ENCODE peak calls at places on chromosomes 3 and 15, in ten cellular contexts. Y is GM23248; I is AG09309; Q is epithelial cell of esophagus; J is heart left ventricle; N is body of pancreas; T is CD8-positive, alpha-beta memory T cell; H is adrenal gland; R is cardiac muscle cell; V is GM23338. A is an unnamed sample.

GRCh38 chr3:72976182-72976825 is 20.3 kb upstream of the PPP4R2 start:
- DNase-seq in Y (peak), I (peak), Q (peak), J (no peak), N (no peak), T (no peak), H (no peak), R (peak), V (no peak), A (no peak)

GRCh38 chr3:25513642-25514266 is 85.7 kb downstream of the RARB start:
- DNase-seq in Y (no peak), I (no peak), Q (no peak), J (no peak), N (no peak), T (no peak), H (no peak), R (no peak), V (peak), A (no peak)

GRCh38 chr15:57655087-57655486 is 51.4 kb upstream of the POLR2M start:
- DNase-seq in Y (no peak), I (no peak), Q (no peak), J (no peak), N (no peak), T (no peak), H (no peak), R (no peak), V (no peak), A (no peak)

GRCh38 chr3:32819086-32819450 is 1.3 kb downstream of the TRIM71 start:
- DNase-seq in Y (no peak), I (no peak), Q (no peak), J (no peak), N (no peak), T (no peak), H (no peak), R (no peak), V (no peak), A (no peak)

GRCh38 chr3:58565621-58566397 is 11.4 kb downstream of the FAM107A start:
- DNase-seq in Y (no peak), I (no peak), Q (no peak), J (no peak), N (peak), T (no peak), H (no peak), R (no peak), V (peak), A (no peak)

GRCh38 chr3:122957707-122958210 is 69.8 kb downstream of the SEMA5B start:
- DNase-seq in Y (no peak), I (no peak), Q (no peak), J (peak), N (no peak), T (no peak), H (no peak), R (peak), V (no peak), A (no peak)

GRCh38 chr3:312170-312569 is 115.6 kb downstream of the CHL1 start:
- DNase-seq in Y (no peak), I (no peak), Q (no peak), J (no peak), N (no peak), T (no peak), H (no peak), R (no peak), V (no peak), A (no peak)

GRCh38 chr3:87873136-87873535 is 185.7 kb downstream of the CGGBP1 start:
- DNase-seq in Y (peak), I (no peak), Q (peak), J (no peak), N (no peak), T (no peak), H (no peak), R (no peak), V (no peak), A (no peak)

GRCh38 chr3:106376016-106376415 is 507.2 kb upstream of the CBLB start:
- DNase-seq in Y (peak), I (no peak), Q (no peak), J (no peak), N (no peak), T (no peak), H (no peak), R (no peak), V (no peak), A (peak)

GRCh38 chr15:90761629-90762028 is 44.5 kb downstream of the BLM start:
- DNase-seq in Y (no peak), I (no peak), Q (no peak), J (no peak), N (no peak), T (no peak), H (no peak), R (no peak), V (peak), A (no peak)

GRCh38 chr3:165206454-165207266 is 10.5 kb upstream of the SLITRK3 start:
- DNase-seq in Y (peak), I (peak), Q (peak), J (peak), N (peak), T (no peak), H (peak), R (peak), V (peak), A (peak)

GRCh38 chr3:152219225-152219624 is 49.5 kb upstream of the MBNL1 start:
- DNase-seq in Y (peak), I (no peak), Q (no peak), J (no peak), N (no peak), T (no peak), H (no peak), R (peak), V (no peak), A (no peak)

GRCh38 chr15:101613130-101614000 is 38.8 kb downstream of the TM2D3 start:
- DNase-seq in Y (peak), I (no peak), Q (peak), J (peak), N (peak), T (no peak), H (peak), R (peak), V (no peak), A (no peak)

GRCh38 chr3:131804565-131805133 is 230.2 kb downstream of the CPNE4 start:
- DNase-seq in Y (peak), I (no peak), Q (no peak), J (peak), N (peak), T (no peak), H (peak), R (peak), V (no peak), A (no peak)

GRCh38 chr3:108471346-108471935 is 39.0 kb downstream of the MYH15 start:
- DNase-seq in Y (peak), I (no peak), Q (peak), J (no peak), N (no peak), T (no peak), H (no peak), R (peak), V (no peak), A (no peak)

GRCh38 chr15:93985925-93986324 is 245.4 kb upstream of the MCTP2 start:
- DNase-seq in Y (no peak), I (no peak), Q (no peak), J (no peak), N (peak), T (no peak), H (no peak), R (no peak), V (no peak), A (no peak)

GRCh38 chr15:48647963-48648362 is 2.5 kb upstream of the FBN1 start:
- DNase-seq in Y (peak), I (no peak), Q (no peak), J (no peak), N (no peak), T (no peak), H (no peak), R (peak), V (peak), A (no peak)

GRCh38 chr3:30081904-30082303 is 524.5 kb upstream of the TGFBR2 start:
- DNase-seq in Y (no peak), I (no peak), Q (no peak), J (no peak), N (no peak), T (no peak), H (no peak), R (no peak), V (no peak), A (no peak)

GRCh38 chr15:96593735-96594134 is 263.2 kb downstream of the NR2F2 start:
- DNase-seq in Y (no peak), I (no peak), Q (peak), J (no peak), N (no peak), T (no peak), H (no peak), R (no peak), V (peak), A (no peak)
- H3K4me3 ChIP-seq in Y (no peak), I (no peak), Q (peak), J (no peak), N (no peak), T (no peak), H (no peak), R (no peak), V (no peak), A (no peak)

GRCh38 chr3:185253645-185254410 is at the start of gene EHHADH:
- DNase-seq in Y (peak), I (no peak), Q (peak), J (peak), N (peak), T (peak), H (peak), R (peak), V (peak), A (no peak)
- H3K4me3 ChIP-seq in Y (peak), I (peak), Q (peak), J (peak), N (peak), T (peak), H (peak), R (peak), V (peak), A (peak)

GRCh38 chr3:194140520-194141414 is 4.8 kb downstream of the HES1 start:
- DNase-seq in Y (peak), I (no peak), Q (peak), J (peak), N (peak), T (no peak), H (peak), R (peak), V (peak), A (no peak)

GRCh38 chr3:194141415-194142155 is 5.6 kb downstream of the HES1 start:
- DNase-seq in Y (peak), I (peak), Q (peak), J (peak), N (peak), T (peak), H (peak), R (peak), V (peak), A (peak)

GRCh38 chr3:194139977-194140351 is 4.0 kb downstream of the HES1 start:
- DNase-seq in Y (peak), I (no peak), Q (no peak), J (no peak), N (no peak), T (no peak), H (no peak), R (no peak), V (no peak), A (no peak)

GRCh38 chr3:194139085-194139976 is 3.4 kb downstream of the HES1 start:
- DNase-seq in Y (peak), I (peak), Q (peak), J (peak), N (no peak), T (no peak), H (no peak), R (peak), V (peak), A (peak)

GRCh38 chr3:194142156-194142910 is 6.4 kb downstream of the HES1 start:
- DNase-seq in Y (peak), I (no peak), Q (peak), J (no peak), N (peak), T (no peak), H (no peak), R (peak), V (no peak), A (no peak)
- H3K4me3 ChIP-seq in Y (peak), I (no peak), Q (no peak), J (peak), N (no peak), T (no peak), H (no peak), R (no peak), V (peak), A (no peak)

DNA sequence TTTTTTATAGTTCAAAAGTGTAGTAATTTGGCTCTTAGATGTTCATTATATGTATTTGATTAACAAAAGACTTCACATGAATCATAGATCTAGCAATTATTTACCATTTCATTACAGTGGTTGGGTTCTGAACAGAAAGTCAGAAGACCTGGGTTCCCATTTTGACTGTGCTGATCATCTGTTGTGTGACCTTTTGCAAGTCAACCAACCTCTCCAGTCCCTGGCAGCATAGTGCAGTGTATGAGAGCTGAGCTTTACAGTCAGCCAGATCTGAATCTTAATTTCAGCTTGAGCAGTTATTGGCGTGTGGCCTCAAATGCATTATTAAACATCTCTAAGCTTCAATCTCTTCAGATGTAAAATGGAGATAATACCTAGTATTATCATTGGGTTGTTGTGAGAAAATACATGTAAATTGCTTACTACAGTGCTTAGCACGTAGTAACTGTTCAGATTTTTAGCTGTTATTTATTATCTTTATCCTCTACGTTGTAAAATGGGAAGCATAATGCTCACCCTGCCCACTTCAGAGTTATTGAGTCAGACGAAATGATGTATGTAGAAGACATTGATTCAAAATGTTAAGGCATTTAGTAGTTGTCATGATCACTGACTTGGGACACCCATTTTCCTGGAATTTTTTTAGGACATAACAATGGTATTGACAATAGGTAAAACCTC is 104.0 kb downstream of the KLHL25 start:
- DNase-seq in Y (peak), I (no peak), Q (no peak), J (no peak), N (no peak), T (peak), H (no peak), R (no peak), V (no peak), A (no peak)
- H3K4me3 ChIP-seq in Y (peak), I (no peak), Q (no peak), J (peak), N (no peak), T (peak), H (no peak), R (no peak), V (no peak), A (no peak)

GRCh38 chr3:9231006-9231405 is 18.4 kb downstream of the SRGAP3 start:
- DNase-seq in Y (no peak), I (no peak), Q (no peak), J (no peak), N (no peak), T (no peak), H (no peak), R (peak), V (no peak), A (no peak)

GRCh38 chr3:9231488-9231887 is 18.0 kb downstream of the SRGAP3 start:
- DNase-seq in Y (no peak), I (no peak), Q (no peak), J (no peak), N (no peak), T (no peak), H (no peak), R (no peak), V (no peak), A (no peak)

GRCh38 chr3:9229325-9229724 is 20.1 kb downstream of the SRGAP3 start:
- DNase-seq in Y (no peak), I (no peak), Q (no peak), J (no peak), N (no peak), T (no peak), H (peak), R (peak), V (no peak), A (no peak)

GRCh38 chr3:9229886-9230285 is 19.6 kb downstream of the SRGAP3 start:
- DNase-seq in Y (no peak), I (no peak), Q (no peak), J (no peak), N (no peak), T (no peak), H (no peak), R (no peak), V (no peak), A (no peak)

GRCh38 chr3:9230596-9230995 is 18.9 kb downstream of the SRGAP3 start:
- DNase-seq in Y (no peak), I (no peak), Q (no peak), J (no peak), N (no peak), T (no peak), H (no peak), R (peak), V (no peak), A (no peak)
- H3K4me3 ChIP-seq in Y (no peak), I (no peak), Q (no peak), J (no peak), N (no peak), T (no peak), H (no peak), R (no peak), V (no peak), A (no peak)

GRCh38 chr3:113741086-113741485 is 5.0 kb downstream of the NAA50 start:
- DNase-seq in Y (peak), I (no peak), Q (no peak), J (no peak), N (no peak), T (no peak), H (no peak), R (peak), V (no peak), A (no peak)

GRCh38 chr3:113744941-113745272 is 1.1 kb downstream of the NAA50 start:
- DNase-seq in Y (no peak), I (no peak), Q (no peak), J (no peak), N (no peak), T (no peak), H (no peak), R (no peak), V (no peak), A (no peak)

GRCh38 chr3:113745273-113746068 is 578 bp downstream of the NAA50 start:
- DNase-seq in Y (peak), I (peak), Q (peak), J (peak), N (peak), T (peak), H (peak), R (peak), V (peak), A (peak)

GRCh38 chr3:113746069-113746954 is at the start of gene NAA50:
- DNase-seq in Y (peak), I (peak), Q (peak), J (peak), N (peak), T (peak), H (peak), R (peak), V (peak), A (peak)

GRCh38 chr3:113743006-113743639 is 2.9 kb downstream of the NAA50 start:
- DNase-seq in Y (no peak), I (no peak), Q (no peak), J (no peak), N (no peak), T (no peak), H (no peak), R (no peak), V (no peak), A (no peak)
- H3K4me3 ChIP-seq in Y (peak), I (no peak), Q (peak), J (no peak), N (no peak), T (peak), H (no peak), R (no peak), V (peak), A (no peak)